ENCODE peak calls at places on chromosomes 11 and 22, in four cellular contexts. C, D, F and I are unnamed samples.

GRCh38 chr11:113689711-113690618 is 16.1 kb downstream of the TMPRSS5 start:
- DNase-seq in C (no peak), D (no peak), F (no peak), I (no peak)

GRCh38 chr11:111353776-111354600 is 25.1 kb downstream of the POU2AF1 start:
- DNase-seq in C (no peak), D (no peak), F (no peak), I (no peak)

GRCh38 chr11:69803604-69804218 is 15.5 kb downstream of the FGF3 start:
- DNase-seq in C (no peak), D (no peak), F (no peak), I (no peak)

GRCh38 chr11:2307733-2308331 is 6.0 kb downstream of the TSPAN32 start:
- DNase-seq in C (no peak), D (no peak), F (no peak), I (no peak)

GRCh38 chr11:99015634-99016454 is 4.9 kb upstream of the CNTN5 start:
- DNase-seq in C (no peak), D (no peak), F (no peak), I (peak; percentile 19)

GRCh38 chr11:74744277-74744676 is 4.4 kb upstream of the RNF169 start:
- DNase-seq in C (no peak), D (no peak), F (no peak), I (no peak)

GRCh38 chr22:42172385-42173172 is 42.0 kb upstream of the CYP2D6 start:
- DNase-seq in C (no peak), D (no peak), F (no peak), I (no peak)

GRCh38 chr11:57294225-57295131 is 30.3 kb downstream of the TNKS1BP1 start:
- DNase-seq in C (no peak), D (peak; percentile 81), F (no peak), I (no peak)

GRCh38 chr11:10808553-10809372 is at the start of gene EIF4G2:
- DNase-seq in C (peak; percentile 96), D (peak; percentile 99), F (peak; percentile 98), I (peak; percentile 98)

GRCh38 chr11:130449996-130450419 is 1.6 kb downstream of the ADAMTS15 start:
- DNase-seq in C (peak; percentile 93), D (peak; percentile 79), F (peak; percentile 91), I (peak; percentile 74)

GRCh38 chr11:67648796-67649613 is 1.5 kb downstream of the ACY3 start:
- DNase-seq in C (no peak), D (no peak), F (no peak), I (no peak)

GRCh38 chr11:114172871-114173444 is 113.4 kb downstream of the ZBTB16 start:
- DNase-seq in C (no peak), D (no peak), F (peak; percentile 66), I (no peak)

GRCh38 chr11:98107736-98108135 is 913.0 kb upstream of the CNTN5 start:
- DNase-seq in C (no peak), D (no peak), F (peak; percentile 19), I (no peak)

GRCh38 chr11:107457205-107457557 is 444 bp downstream of the CWF19L2 start:
- DNase-seq in C (no peak), D (no peak), F (no peak), I (peak; percentile 1)

GRCh38 chr11:8098361-8098760 is 17.4 kb downstream of the TUB start:
- DNase-seq in C (no peak), D (peak; percentile 17), F (no peak), I (peak; percentile 41)

GRCh38 chr11:126053340-126054286 is 9.1 kb downstream of the CDON start:
- DNase-seq in C (no peak), D (no peak), F (no peak), I (no peak)

GRCh38 chr11:16086229-16086628 is 270.1 kb downstream of the SOX6 start:
- DNase-seq in C (no peak), D (no peak), F (no peak), I (no peak)

GRCh38 chr11:78708388-78708787 is 133.7 kb upstream of the NARS2 start:
- DNase-seq in C (no peak), D (no peak), F (no peak), I (no peak)

GRCh38 chr11:24386551-24387404 is 110.1 kb upstream of the LUZP2 start:
- DNase-seq in C (no peak), D (no peak), F (no peak), I (peak; percentile 48)

GRCh38 chr11:128506384-128506783 is 81.0 kb downstream of the ETS1 start:
- DNase-seq in C (no peak), D (no peak), F (no peak), I (no peak)

GRCh38 chr11:2471048-2471803 is 26.4 kb downstream of the KCNQ1 start:
- DNase-seq in C (no peak), D (peak; percentile 16), F (no peak), I (no peak)

GRCh38 chr11:128522943-128523518 is 64.3 kb downstream of the ETS1 start:
- DNase-seq in C (no peak), D (no peak), F (no peak), I (no peak)

GRCh38 chr11:78635814-78636506 is 61.3 kb upstream of the NARS2 start:
- DNase-seq in C (no peak), D (no peak), F (no peak), I (no peak)

GRCh38 chr11:66957971-66958231 is 282 bp downstream of the PC start:
- DNase-seq in C (no peak), D (no peak), F (no peak), I (no peak)

GRCh38 chr11:23112390-23112789 is 252.1 kb upstream of the CCDC179 start:
- DNase-seq in C (no peak), D (no peak), F (no peak), I (no peak)

GRCh38 chr11:62193954-62194353 is 3.9 kb downstream of the SCGB1D1 start:
- DNase-seq in C (peak; percentile 65), D (no peak), F (no peak), I (no peak)

GRCh38 chr11:32435947-32436750 is 810 bp upstream of the WT1 start:
- DNase-seq in C (peak; percentile 67), D (no peak), F (no peak), I (no peak)

GRCh38 chr11:44094260-44094868 is 1.1 kb upstream of the EXT2 start:
- DNase-seq in C (peak; percentile 86), D (peak; percentile 86), F (peak; percentile 46), I (peak; percentile 76)
- H3K36me3 ChIP-seq in C (no peaks in the 10 kb centered on the region), D (no peaks in the 10 kb centered on the region), F (no peaks in the 10 kb centered on the region), I (no peaks in the 10 kb centered on the region)

GRCh38 chr22:50317178-50317577 is 9.6 kb downstream of the DENND6B start:
- DNase-seq in C (no peak), D (no peak), F (no peak), I (no peak)

GRCh38 chr22:50318698-50319411 is 8.0 kb downstream of the DENND6B start:
- DNase-seq in C (no peak), D (no peak), F (no peak), I (no peak)

GRCh38 chr22:50319503-50319951 is 7.3 kb downstream of the DENND6B start:
- DNase-seq in C (no peak), D (no peak), F (no peak), I (no peak)

GRCh38 chr22:50317674-50318073 is 9.1 kb downstream of the DENND6B start:
- DNase-seq in C (no peak), D (no peak), F (no peak), I (no peak)

GRCh38 chr22:50318356-50318697 is 8.5 kb downstream of the DENND6B start:
- DNase-seq in C (no peak), D (no peak), F (no peak), I (no peak)
- H3K4me3 ChIP-seq in C (no peak overlapping the region), D (no peak overlapping the region), F (no peak overlapping the region), I (no peak overlapping the region)

DNA sequence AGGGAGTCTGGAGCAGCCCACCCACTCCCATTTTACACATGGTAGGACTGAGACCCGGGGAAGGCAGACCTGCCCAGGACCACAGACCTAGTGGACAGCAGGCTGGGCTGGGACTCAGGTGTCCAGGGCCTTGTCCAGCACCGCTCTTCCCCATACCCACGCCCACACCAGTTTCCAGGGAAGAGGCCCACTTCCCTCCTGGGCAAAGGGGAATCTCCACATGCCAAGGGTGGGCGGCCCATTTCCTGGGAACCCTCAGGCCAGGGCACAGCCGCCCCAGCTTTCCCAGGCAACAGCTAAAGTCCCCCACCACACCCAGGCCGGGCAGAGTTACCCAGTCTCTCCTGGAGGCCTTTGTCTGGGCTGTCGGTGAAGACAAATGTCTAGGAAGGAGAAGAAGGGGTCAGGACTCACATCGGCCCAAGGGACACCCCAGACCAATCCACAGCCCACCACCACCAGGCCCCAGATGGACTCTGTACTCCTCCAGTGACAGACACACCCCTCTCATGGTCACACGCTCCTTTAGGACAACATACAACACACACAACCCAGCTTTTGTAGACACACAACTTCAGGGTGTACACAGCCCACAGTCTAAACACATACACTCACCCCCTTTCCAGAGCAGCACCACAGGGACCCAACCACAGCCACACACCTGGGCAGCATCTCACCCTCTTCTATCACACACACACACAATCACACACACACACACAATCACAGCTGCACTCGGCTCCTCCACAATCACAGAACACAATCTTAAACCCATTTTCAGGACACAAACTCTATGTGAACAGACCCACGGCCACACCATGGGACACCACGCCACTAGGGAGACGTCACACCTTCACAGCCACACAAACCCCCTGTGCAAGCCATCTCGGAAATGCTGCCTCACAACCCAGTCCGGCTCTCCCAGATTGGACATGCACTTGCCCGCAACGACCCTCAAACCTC is 5.5 kb downstream of the MFNG start:
- DNase-seq in C (no peak), D (no peak), F (no peak), I (no peak)
- H3K36me3 ChIP-seq in C (no peaks in the 10 kb centered on the region), D (peaks cover 6% of the 10 kb centered on the region), F (peaks cover 5% of the 10 kb centered on the region), I (no peaks in the 10 kb centered on the region)

DNA sequence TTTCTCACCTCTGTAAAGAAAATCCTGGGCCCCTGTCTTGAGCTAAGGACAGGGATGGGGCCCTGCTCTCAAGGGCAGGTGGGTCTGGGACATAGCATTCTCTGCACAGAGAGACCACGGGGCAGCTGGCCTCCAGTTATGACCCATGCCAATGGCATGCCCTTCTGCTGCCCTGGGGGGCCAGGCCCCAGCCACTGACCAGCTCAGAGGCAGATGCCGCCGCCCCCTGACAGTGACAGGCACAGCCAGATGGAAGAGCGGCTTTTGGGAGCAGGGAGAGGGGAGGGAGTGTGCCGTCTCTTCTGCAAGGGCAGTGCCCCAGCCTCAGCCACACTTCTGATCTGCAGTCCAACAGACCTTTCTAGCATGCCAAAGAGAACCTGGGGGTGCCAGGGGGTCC is 114.8 kb upstream of the NAV2 start:
- DNase-seq in C (no peak), D (no peak), F (no peak), I (no peak)
- H3K4me3 ChIP-seq in C (no peak overlapping the region), D (no peak overlapping the region), F (no peak overlapping the region), I (no peak overlapping the region)

GRCh38 chr11:20688761-20689160 is 19.4 kb downstream of the NELL1 start:
- DNase-seq in C (no peak), D (no peak), F (no peak), I (no peak)
- H3K36me3 ChIP-seq in C (no peaks in the 10 kb centered on the region), D (no peaks in the 10 kb centered on the region), F (no peaks in the 10 kb centered on the region), I (no peaks in the 10 kb centered on the region)

DNA sequence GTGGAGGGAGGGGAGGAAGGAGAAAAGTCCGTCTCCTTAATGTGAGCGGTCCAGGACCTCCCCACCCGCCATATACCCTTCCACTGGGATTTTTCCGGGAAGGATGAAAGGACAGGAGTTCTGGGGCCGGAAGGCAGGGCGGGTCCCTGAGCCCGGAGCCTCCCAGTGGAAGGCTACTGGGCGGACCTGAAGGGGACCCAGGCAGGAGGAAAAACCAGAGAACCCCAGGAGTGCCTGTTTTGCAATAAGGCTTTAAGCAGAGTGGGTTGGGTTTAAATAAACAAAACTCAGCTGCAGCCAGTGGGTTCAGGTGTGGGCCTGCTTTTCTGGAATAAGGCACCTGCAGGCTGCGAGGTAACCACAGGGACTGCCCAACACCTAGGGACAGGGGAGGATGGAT is 1.7 kb upstream of the CELSR1 start:
- DNase-seq in C (no peak), D (no peak), F (no peak), I (no peak)
- H3K4me3 ChIP-seq in C (no peak overlapping the region), D (no peak overlapping the region), F (peak overlapping the region; percentile 70), I (peak overlapping the region; percentile 53)

GRCh38 chr11:115665958-115666357 is 161.7 kb upstream of the CADM1 start:
- DNase-seq in C (no peak), D (no peak), F (no peak), I (no peak)
- H3K36me3 ChIP-seq in C (no peaks in the 10 kb centered on the region), D (no peaks in the 10 kb centered on the region), F (no peaks in the 10 kb centered on the region), I (no peaks in the 10 kb centered on the region)

GRCh38 chr22:36155702-36156101 is 4.9 kb downstream of the APOL3 start:
- DNase-seq in C (no peak), D (peak; percentile 40), F (peak; percentile 74), I (no peak)
- H3K4me3 ChIP-seq in C (no peak overlapping the region), D (no peak overlapping the region), F (peak overlapping the region; percentile 71), I (no peak overlapping the region)